ENCODE peak calls at places on chromosomes 4 and X, in eight cellular contexts. One of them, this sample, is unnamed.

GRCh38 chr4:146112389-146112788 is 63.1 kb upstream of the LSM6 start:
- DNase-seq in AG04449: no peak
- DNase-seq in transverse colon: no peak
- DNase-seq in Peyer's patch: no peak
- DNase-seq in GM12865: peak
- DNase-seq in B cell: no peak
- DNase-seq in body of pancreas: no peak
- DNase-seq in heart right ventricle: no peak
- DNase-seq in this sample: no peak

GRCh38 chr4:55876387-55876786 is 22.9 kb downstream of the EXOC1 start:
- DNase-seq in AG04449: no peak
- DNase-seq in transverse colon: no peak
- DNase-seq in Peyer's patch: no peak
- DNase-seq in GM12865: no peak
- DNase-seq in B cell: no peak
- DNase-seq in body of pancreas: no peak
- DNase-seq in heart right ventricle: no peak
- DNase-seq in this sample: no peak

GRCh38 chr4:159552979-159553768 is 450.3 kb downstream of the RAPGEF2 start:
- DNase-seq in AG04449: no peak
- DNase-seq in transverse colon: no peak
- DNase-seq in Peyer's patch: no peak
- DNase-seq in GM12865: no peak
- DNase-seq in B cell: no peak
- DNase-seq in body of pancreas: peak
- DNase-seq in heart right ventricle: no peak
- DNase-seq in this sample: no peak

GRCh38 chrX:19924285-19924684 is 36.9 kb upstream of the SH3KBP1 start:
- DNase-seq in AG04449: no peak
- DNase-seq in transverse colon: no peak
- DNase-seq in Peyer's patch: no peak
- DNase-seq in GM12865: no peak
- DNase-seq in B cell: no peak
- DNase-seq in body of pancreas: peak
- DNase-seq in heart right ventricle: no peak
- DNase-seq in this sample: no peak

GRCh38 chrX:53223955-53224859 is 800 bp downstream of the KDM5C start:
- DNase-seq in AG04449: no peak
- DNase-seq in transverse colon: peak
- DNase-seq in Peyer's patch: no peak
- DNase-seq in GM12865: peak
- DNase-seq in B cell: peak
- DNase-seq in body of pancreas: no peak
- DNase-seq in heart right ventricle: no peak
- DNase-seq in this sample: peak

GRCh38 chrX:9885150-9885549 is 82.0 kb upstream of the CLDN34 start:
- DNase-seq in AG04449: no peak
- DNase-seq in transverse colon: peak
- DNase-seq in Peyer's patch: peak
- DNase-seq in GM12865: peak
- DNase-seq in B cell: peak
- DNase-seq in body of pancreas: peak
- DNase-seq in heart right ventricle: peak
- DNase-seq in this sample: no peak

GRCh38 chr4:66300336-66300934 is 630.1 kb upstream of the EPHA5 start:
- DNase-seq in AG04449: no peak
- DNase-seq in transverse colon: no peak
- DNase-seq in Peyer's patch: no peak
- DNase-seq in GM12865: no peak
- DNase-seq in B cell: no peak
- DNase-seq in body of pancreas: no peak
- DNase-seq in heart right ventricle: no peak
- DNase-seq in this sample: no peak

GRCh38 chr4:121702136-121702535 is 5.4 kb upstream of the ANXA5 start:
- DNase-seq in AG04449: no peak
- DNase-seq in transverse colon: no peak
- DNase-seq in Peyer's patch: no peak
- DNase-seq in GM12865: no peak
- DNase-seq in B cell: no peak
- DNase-seq in body of pancreas: no peak
- DNase-seq in heart right ventricle: no peak
- DNase-seq in this sample: no peak

GRCh38 chr4:187491421-187491820 is 504.1 kb upstream of the ZFP42 start:
- DNase-seq in AG04449: no peak
- DNase-seq in transverse colon: no peak
- DNase-seq in Peyer's patch: no peak
- DNase-seq in GM12865: no peak
- DNase-seq in B cell: no peak
- DNase-seq in body of pancreas: no peak
- DNase-seq in heart right ventricle: no peak
- DNase-seq in this sample: no peak

GRCh38 chr4:145069361-145069760 is 28.6 kb downstream of the ANAPC10 start:
- DNase-seq in AG04449: no peak
- DNase-seq in transverse colon: no peak
- DNase-seq in Peyer's patch: no peak
- DNase-seq in GM12865: no peak
- DNase-seq in B cell: no peak
- DNase-seq in body of pancreas: no peak
- DNase-seq in heart right ventricle: no peak
- DNase-seq in this sample: no peak

GRCh38 chrX:40866878-40867277 is 131.5 kb upstream of the MED14 start:
- DNase-seq in AG04449: no peak
- DNase-seq in transverse colon: no peak
- DNase-seq in Peyer's patch: no peak
- DNase-seq in GM12865: no peak
- DNase-seq in B cell: no peak
- DNase-seq in body of pancreas: peak
- DNase-seq in heart right ventricle: no peak
- DNase-seq in this sample: no peak

GRCh38 chrX:40868868-40869267 is 133.5 kb upstream of the MED14 start:
- DNase-seq in AG04449: no peak
- DNase-seq in transverse colon: no peak
- DNase-seq in Peyer's patch: no peak
- DNase-seq in GM12865: no peak
- DNase-seq in B cell: no peak
- DNase-seq in body of pancreas: no peak
- DNase-seq in heart right ventricle: no peak
- DNase-seq in this sample: no peak

GRCh38 chrX:40867352-40867751 is 132.0 kb upstream of the MED14 start:
- DNase-seq in AG04449: no peak
- DNase-seq in transverse colon: no peak
- DNase-seq in Peyer's patch: no peak
- DNase-seq in GM12865: no peak
- DNase-seq in B cell: no peak
- DNase-seq in body of pancreas: peak
- DNase-seq in heart right ventricle: no peak
- DNase-seq in this sample: no peak

DNA sequence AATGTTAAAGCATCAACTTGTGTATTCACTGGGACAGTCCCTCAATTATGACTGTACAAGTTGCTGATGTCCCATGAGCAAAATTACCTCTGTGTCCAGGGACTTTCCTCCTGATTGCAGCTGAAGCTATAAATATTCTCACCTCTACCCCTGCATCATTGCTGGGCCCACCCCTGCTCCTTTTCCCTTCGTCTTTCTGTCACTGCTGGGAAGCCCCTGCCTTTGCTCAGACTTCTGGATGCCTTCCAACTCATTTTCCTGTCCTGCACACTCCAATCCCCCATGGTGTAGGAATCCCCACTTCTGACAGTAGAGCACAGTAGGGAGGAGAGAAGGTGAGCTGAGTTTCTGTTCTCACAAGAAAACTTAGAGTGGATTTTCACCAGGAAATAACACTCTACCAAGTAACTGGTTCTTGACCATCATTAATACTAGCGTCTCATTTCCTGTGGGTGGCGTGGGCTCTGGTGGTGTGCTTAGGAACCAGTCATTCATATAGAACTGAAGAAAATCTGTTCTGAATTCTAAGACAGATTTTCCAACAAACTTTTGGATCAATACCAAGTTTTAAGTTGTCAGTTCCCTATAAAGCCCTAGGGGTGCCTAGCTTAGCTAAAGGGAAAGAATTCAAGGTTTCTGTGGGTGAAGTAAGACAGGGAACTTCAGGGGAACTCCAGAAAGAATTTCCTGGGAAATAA is 136.2 kb upstream of the MED14 start:
- DNase-seq in AG04449: no peak
- DNase-seq in transverse colon: no peak
- DNase-seq in Peyer's patch: no peak
- DNase-seq in GM12865: peak
- DNase-seq in B cell: no peak
- DNase-seq in body of pancreas: peak
- DNase-seq in heart right ventricle: no peak
- DNase-seq in this sample: no peak
- TF ChIP-seq CTCF in AG04449: no peak
- TF ChIP-seq CTCF in transverse colon: no peak
- TF ChIP-seq CTCF in Peyer's patch: no peak
- TF ChIP-seq CTCF in GM12865: no peak
- TF ChIP-seq CTCF in B cell: no peak
- TF ChIP-seq CTCF in body of pancreas: no peak
- TF ChIP-seq CTCF in heart right ventricle: no peak
- TF ChIP-seq CTCF in this sample: no peak

GRCh38 chr4:164880489-164881262 is 3.7 kb downstream of the APELA start:
- DNase-seq in AG04449: no peak
- DNase-seq in transverse colon: no peak
- DNase-seq in Peyer's patch: no peak
- DNase-seq in GM12865: no peak
- DNase-seq in B cell: no peak
- DNase-seq in body of pancreas: no peak
- DNase-seq in heart right ventricle: no peak
- DNase-seq in this sample: no peak

GRCh38 chr4:164872481-164872880 is 4.5 kb upstream of the APELA start:
- DNase-seq in AG04449: no peak
- DNase-seq in transverse colon: no peak
- DNase-seq in Peyer's patch: no peak
- DNase-seq in GM12865: no peak
- DNase-seq in B cell: no peak
- DNase-seq in body of pancreas: no peak
- DNase-seq in heart right ventricle: no peak
- DNase-seq in this sample: no peak

GRCh38 chr4:164871673-164872072 is 5.3 kb upstream of the APELA start:
- DNase-seq in AG04449: no peak
- DNase-seq in transverse colon: no peak
- DNase-seq in Peyer's patch: no peak
- DNase-seq in GM12865: no peak
- DNase-seq in B cell: no peak
- DNase-seq in body of pancreas: no peak
- DNase-seq in heart right ventricle: no peak
- DNase-seq in this sample: no peak

GRCh38 chr4:164876680-164877324 is at the start of gene APELA:
- DNase-seq in AG04449: no peak
- DNase-seq in transverse colon: no peak
- DNase-seq in Peyer's patch: no peak
- DNase-seq in GM12865: peak
- DNase-seq in B cell: no peak
- DNase-seq in body of pancreas: no peak
- DNase-seq in heart right ventricle: no peak
- DNase-seq in this sample: no peak

DNA sequence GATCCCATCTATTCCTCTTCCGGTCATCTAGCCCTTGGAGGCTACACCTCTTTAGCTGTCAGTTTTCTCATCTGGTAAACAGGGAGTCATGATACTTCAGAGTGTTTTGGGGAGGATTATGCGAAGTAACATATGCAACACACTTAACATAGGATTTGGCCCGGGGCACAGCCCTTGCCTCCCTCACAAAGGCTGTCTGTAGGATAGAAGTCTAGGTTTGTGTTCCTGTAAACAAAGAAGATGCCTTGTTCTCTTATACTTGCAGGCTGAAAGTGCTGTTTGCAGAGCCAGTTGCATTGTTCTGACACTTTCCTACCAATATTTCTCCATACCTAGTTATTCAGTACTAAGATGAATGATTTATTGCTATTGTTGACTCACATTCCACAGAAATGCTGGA is 2.2 kb upstream of the APELA start:
- DNase-seq in AG04449: no peak
- DNase-seq in transverse colon: no peak
- DNase-seq in Peyer's patch: no peak
- DNase-seq in GM12865: no peak
- DNase-seq in B cell: no peak
- DNase-seq in body of pancreas: no peak
- DNase-seq in heart right ventricle: no peak
- DNase-seq in this sample: no peak
- TF ChIP-seq CTCF in AG04449: no peak
- TF ChIP-seq CTCF in transverse colon: no peak
- TF ChIP-seq CTCF in Peyer's patch: no peak
- TF ChIP-seq CTCF in GM12865: no peak
- TF ChIP-seq CTCF in B cell: no peak
- TF ChIP-seq CTCF in body of pancreas: no peak
- TF ChIP-seq CTCF in heart right ventricle: no peak
- TF ChIP-seq CTCF in this sample: no peak

DNA sequence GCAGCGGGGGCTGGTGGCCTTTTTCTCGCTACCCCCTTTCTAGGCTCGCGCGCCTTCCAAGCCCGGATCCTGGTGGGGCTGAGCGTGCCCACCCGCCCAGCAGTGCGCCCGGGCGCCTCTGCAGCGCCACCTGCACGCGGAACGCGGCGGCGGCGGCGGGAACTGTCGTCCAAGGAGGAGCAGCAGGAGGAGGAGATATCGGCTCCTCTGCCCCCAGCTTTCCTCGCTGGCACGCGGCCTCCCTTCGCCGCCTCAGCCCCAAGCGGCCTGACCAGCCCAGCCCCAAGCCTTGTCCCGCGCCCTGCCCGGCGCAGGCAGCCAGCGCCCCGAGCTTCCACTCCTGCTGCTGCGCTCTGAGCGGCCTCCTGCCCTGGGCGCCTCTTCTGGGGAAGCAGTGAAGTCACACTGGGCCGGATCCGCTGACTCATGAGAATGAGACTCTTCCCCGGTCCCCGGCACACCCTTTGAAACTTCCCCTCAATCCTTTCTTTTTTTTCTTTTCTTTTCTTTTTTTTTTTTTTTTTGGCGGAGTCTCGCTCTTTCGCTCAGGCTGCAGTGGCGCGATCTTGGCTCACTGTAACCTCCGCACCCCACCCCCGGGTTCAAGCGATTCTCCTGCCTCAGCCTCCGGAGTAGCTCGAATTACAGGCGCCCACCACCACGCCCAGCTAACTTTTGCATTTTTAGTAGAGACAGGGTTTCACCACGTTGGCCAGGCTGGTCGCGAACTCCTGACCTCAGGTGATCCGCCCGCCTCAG is 10.6 kb upstream of the ELF4 start:
- DNase-seq in AG04449: no peak
- DNase-seq in transverse colon: peak
- DNase-seq in Peyer's patch: peak
- DNase-seq in GM12865: peak
- DNase-seq in B cell: peak
- DNase-seq in body of pancreas: peak
- DNase-seq in heart right ventricle: peak
- DNase-seq in this sample: peak
- TF ChIP-seq CTCF in AG04449: peak
- TF ChIP-seq CTCF in transverse colon: peak
- TF ChIP-seq CTCF in Peyer's patch: peak
- TF ChIP-seq CTCF in GM12865: peak
- TF ChIP-seq CTCF in B cell: peak
- TF ChIP-seq CTCF in body of pancreas: peak
- TF ChIP-seq CTCF in heart right ventricle: peak
- TF ChIP-seq CTCF in this sample: peak

GRCh38 chr4:16450724-16451123 is 224.5 kb upstream of the TAPT1 start:
- DNase-seq in AG04449: no peak
- DNase-seq in transverse colon: no peak
- DNase-seq in Peyer's patch: no peak
- DNase-seq in GM12865: no peak
- DNase-seq in B cell: no peak
- DNase-seq in body of pancreas: no peak
- DNase-seq in heart right ventricle: no peak
- DNase-seq in this sample: no peak
- TF ChIP-seq CTCF in AG04449: peak
- TF ChIP-seq CTCF in transverse colon: no peak
- TF ChIP-seq CTCF in Peyer's patch: no peak
- TF ChIP-seq CTCF in GM12865: no peak
- TF ChIP-seq CTCF in B cell: no peak
- TF ChIP-seq CTCF in body of pancreas: no peak
- TF ChIP-seq CTCF in heart right ventricle: peak
- TF ChIP-seq CTCF in this sample: peak